ENCODE peak calls at places on chromosomes 12 and 14, in five cellular contexts. M is astrocyte of the spinal cord, R is heart right ventricle, F is fibroblast of pulmonary artery, G is lower lobe of right lung. L is an unnamed sample.

GRCh38 chr12:106089935-106090334 is 48.8 kb downstream of the NUAK1 start:
- DNase-seq in G (no peak), R (no peak), F (no peak), M (no peak), L (no peak)

GRCh38 chr12:123151679-123152454 is 977 bp upstream of the PITPNM2 start:
- DNase-seq in M (no peak), R (no peak), G (no peak), F (no peak), L (no peak)

GRCh38 chr12:1936406-1937320 is 18.2 kb upstream of the CACNA2D4 start:
- DNase-seq in F (peak), M (peak), R (peak), G (peak), L (peak)

GRCh38 chr14:94354638-94355185 is 31.6 kb upstream of the SERPINA6 start:
- DNase-seq in M (no peak), G (no peak), R (no peak), F (no peak), L (no peak)

GRCh38 chr14:62126885-62127478 is 364.8 kb downstream of the SNAPC1 start:
- DNase-seq in M (peak), G (no peak), R (peak), F (peak), L (peak)

GRCh38 chr12:123142948-123143752 is 7.7 kb downstream of the PITPNM2 start:
- DNase-seq in M (peak), F (no peak), R (no peak), G (peak), L (no peak)

GRCh38 chr14:73049428-73049827 is 8.9 kb upstream of the RBM25 start:
- DNase-seq in G (no peak), F (no peak), R (no peak), M (no peak), L (no peak)

GRCh38 chr14:67722293-67722692 is 20.6 kb downstream of the RDH12 start:
- DNase-seq in R (peak), F (peak), M (peak), G (no peak), L (peak)

GRCh38 chr14:101835166-101835557 is 73.7 kb downstream of the PPP2R5C start:
- DNase-seq in G (no peak), R (no peak), F (no peak), M (no peak), L (no peak)

GRCh38 chr12:10559241-10559640 is 53.6 kb downstream of the EIF2S3B start:
- DNase-seq in M (no peak), R (no peak), F (no peak), G (no peak), L (no peak)

GRCh38 chr12:49330631-49331359 is 6.2 kb downstream of the C1QL4 start:
- DNase-seq in F (no peak), G (no peak), R (no peak), M (no peak), L (no peak)

GRCh38 chr12:26298785-26299621 is 103.6 kb downstream of the SSPN start:
- DNase-seq in F (peak), G (no peak), R (peak), M (peak), L (peak)

GRCh38 chr12:31232361-31232965 is 93.5 kb downstream of the SINHCAF start:
- DNase-seq in M (no peak), R (no peak), G (no peak), F (no peak), L (no peak)

GRCh38 chr14:28975084-28975483 is 208.5 kb downstream of the FOXG1 start:
- DNase-seq in G (no peak), M (no peak), R (no peak), F (no peak), L (no peak)

GRCh38 chr12:14356147-14356546 is 9.3 kb upstream of the ATF7IP start:
- DNase-seq in G (no peak), F (no peak), R (no peak), M (no peak), L (no peak)

GRCh38 chr12:105487961-105488360 is 157.5 kb downstream of the C12orf75 start:
- DNase-seq in F (peak), G (no peak), R (no peak), M (no peak), L (no peak)

GRCh38 chr12:92055877-92056276 is 89.8 kb downstream of the BTG1 start:
- DNase-seq in R (no peak), G (no peak), F (no peak), M (no peak), L (no peak)

GRCh38 chr14:24289649-24290283 is 9.8 kb downstream of the DHRS1 start:
- DNase-seq in M (no peak), F (no peak), R (no peak), G (no peak), L (no peak)

GRCh38 chr14:50062438-50063039 is 53.8 kb downstream of the VCPKMT start:
- DNase-seq in F (peak), G (no peak), M (peak), R (no peak), L (no peak)

GRCh38 chr12:123269395-123269892 is 2.2 kb downstream of the CDK2AP1 start:
- DNase-seq in F (peak), R (peak), M (peak), G (peak), L (peak)

GRCh38 chr14:88255798-88256197 is 67.3 kb downstream of the KCNK10 start:
- DNase-seq in G (no peak), F (no peak), M (no peak), R (no peak), L (no peak)

GRCh38 chr14:104096751-104097700 is 11.5 kb downstream of the ASPG start:
- DNase-seq in M (no peak), F (no peak), G (peak), R (no peak), L (no peak)

GRCh38 chr12:95445884-95446482 is 28.0 kb upstream of the METAP2 start:
- DNase-seq in M (no peak), R (no peak), G (no peak), F (no peak), L (no peak)

GRCh38 chr12:102480401-102480800 is at the start of gene IGF1:
- DNase-seq in M (peak), R (no peak), G (no peak), F (peak), L (peak)

GRCh38 chr14:45181329-45181728 is 45.6 kb downstream of the FANCM start:
- DNase-seq in F (peak), R (no peak), M (peak), G (no peak), L (no peak)

GRCh38 chr14:105879867-105880561 is 353.6 kb downstream of the TMEM121 start:
- DNase-seq in M (no peak), F (no peak), R (no peak), G (peak), L (no peak)

GRCh38 chr14:100899841-100900771 is 3.4 kb downstream of the RTL1 start:
- DNase-seq in R (peak), G (peak), M (no peak), F (no peak), L (no peak)

GRCh38 chr14:75880512-75880911 is 101.3 kb downstream of the TGFB3 start:
- DNase-seq in F (no peak), R (no peak), M (no peak), G (no peak), L (no peak)

GRCh38 chr14:70803321-70804110 is 5.8 kb downstream of the MAP3K9 start:
- DNase-seq in R (no peak), F (no peak), M (no peak), G (no peak), L (no peak)

GRCh38 chr12:68899251-68899771 is 33.7 kb downstream of the CPM start:
- DNase-seq in G (peak), M (peak), R (peak), F (peak), L (peak)
- TF ChIP-seq CTCF in G (peak), M (peak), R (no peak), F (peak), L (peak)

DNA sequence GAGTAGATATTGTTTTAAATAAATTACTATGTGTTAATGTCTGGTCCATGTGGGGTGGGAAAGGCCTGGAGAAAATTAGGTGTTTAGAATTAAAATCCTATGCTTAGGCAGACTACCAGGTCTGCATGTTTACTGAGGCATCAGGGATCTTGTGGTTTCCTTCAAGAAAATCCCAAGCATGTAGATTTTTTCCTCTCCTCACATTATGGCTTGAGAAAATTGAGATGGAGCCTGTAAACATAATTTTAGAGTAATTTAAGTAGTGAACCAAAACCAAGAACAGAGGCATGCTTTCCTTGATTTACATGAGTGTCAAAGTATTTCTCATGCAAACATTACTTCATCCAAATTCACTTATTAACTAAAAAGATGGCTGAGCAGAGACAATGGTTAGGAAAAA is 823.7 kb downstream of the AACS start:
- DNase-seq in G (no peak), R (no peak), M (peak), F (no peak), L (peak)
- TF ChIP-seq CTCF in G (no peak), R (no peak), M (no peak), F (no peak), L (no peak)

DNA sequence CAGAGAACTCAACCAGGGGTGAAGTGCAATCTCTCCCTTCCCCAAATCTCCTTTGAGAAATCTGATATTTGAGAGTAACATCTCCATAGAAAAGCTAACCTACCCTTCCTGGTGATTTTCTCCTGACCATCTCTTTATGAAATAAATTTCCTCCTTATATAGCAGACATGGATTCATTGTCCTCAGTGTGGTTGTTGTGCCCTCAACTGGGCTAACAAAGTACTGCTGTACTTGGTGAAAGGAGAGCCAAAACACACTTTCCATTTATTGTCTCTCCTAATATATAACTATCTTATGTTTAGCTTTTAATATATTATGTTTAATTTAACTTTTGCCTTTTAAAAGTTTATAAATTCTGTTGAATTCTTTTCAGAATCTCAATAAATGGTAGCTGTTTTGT is 65.1 kb upstream of the SLCO1B1 start:
- DNase-seq in G (no peak), R (no peak), F (peak), M (peak), L (peak)
- TF ChIP-seq CTCF in G (peak), R (peak), F (peak), M (peak), L (peak)

GRCh38 chr14:34056081-34056480 is 105.2 kb upstream of the EGLN3 start:
- DNase-seq in M (no peak), G (no peak), R (no peak), F (no peak), L (no peak)

GRCh38 chr14:34055545-34055944 is 104.7 kb upstream of the EGLN3 start:
- DNase-seq in F (no peak), R (no peak), G (no peak), M (no peak), L (no peak)

GRCh38 chr14:34051966-34052657 is 101.2 kb upstream of the EGLN3 start:
- DNase-seq in G (no peak), F (peak), R (no peak), M (peak), L (peak)

GRCh38 chr14:34052658-34053014 is 101.8 kb upstream of the EGLN3 start:
- DNase-seq in M (peak), F (peak), R (no peak), G (no peak), L (peak)

GRCh38 chr14:34053666-34054065 is 102.8 kb upstream of the EGLN3 start:
- DNase-seq in R (peak), G (no peak), F (peak), M (no peak), L (no peak)
- TF ChIP-seq CTCF in R (peak), G (no peak), F (peak), M (no peak), L (no peak)

GRCh38 chr12:63752283-63752682 is 27.4 kb upstream of the RXYLT1 start:
- DNase-seq in F (no peak), G (no peak), M (no peak), R (no peak), L (no peak)

DNA sequence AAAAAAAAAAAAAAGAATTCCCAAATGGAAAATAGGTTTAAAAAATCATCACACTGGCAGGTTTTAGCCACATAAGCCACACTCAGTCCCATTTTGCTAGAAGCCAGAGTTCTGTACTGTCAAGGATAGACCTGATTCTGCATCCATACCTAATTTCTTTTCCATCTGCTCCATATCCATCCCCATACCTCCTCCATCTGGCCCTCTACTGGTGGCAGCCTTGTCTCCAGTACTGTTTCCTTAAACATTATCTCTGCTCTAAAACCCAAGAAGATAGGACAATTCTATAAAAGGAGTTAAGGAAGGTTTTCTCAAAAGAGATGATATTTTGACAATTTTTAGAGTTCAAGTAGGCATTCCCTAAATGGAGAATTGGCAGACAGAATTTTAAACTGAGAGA is 26.0 kb upstream of the RXYLT1 start:
- DNase-seq in G (no peak), M (no peak), R (no peak), F (no peak), L (no peak)
- TF ChIP-seq CTCF in G (no peak), M (peak), R (no peak), F (peak), L (peak)

GRCh38 chr12:6444031-6444430 is 724 bp upstream of the CD27 start:
- DNase-seq in F (no peak), R (no peak), G (no peak), M (no peak), L (no peak)
- TF ChIP-seq CTCF in F (no peak), R (no peak), G (no peak), M (no peak), L (no peak)

GRCh38 chr12:128820723-128821432 is 2.9 kb downstream of the SLC15A4 start:
- DNase-seq in R (peak), M (no peak), G (peak), F (no peak), L (no peak)

GRCh38 chr12:128823216-128823915 is 392 bp downstream of the SLC15A4 start:
- DNase-seq in M (no peak), F (no peak), R (no peak), G (peak), L (no peak)

GRCh38 chr12:128825845-128826244 is 2.1 kb upstream of the SLC15A4 start:
- DNase-seq in R (no peak), F (no peak), G (no peak), M (no peak), L (no peak)

GRCh38 chr12:128827724-128828123 is 4.0 kb upstream of the SLC15A4 start:
- DNase-seq in R (no peak), M (no peak), F (no peak), G (no peak), L (no peak)

GRCh38 chr12:128823916-128824839 is at the start of gene SLC15A4:
- DNase-seq in R (peak), G (peak), F (peak), M (peak), L (peak)
- TF ChIP-seq CTCF in R (no peak), G (peak), F (peak), M (peak), L (peak)

GRCh38 chr14:58151701-58152568 is at the start of gene ARMH4:
- DNase-seq in G (peak), F (peak), R (peak), M (peak), L (peak)
- TF ChIP-seq CTCF in G (peak), F (no peak), R (peak), M (no peak), L (no peak)

GRCh38 chr12:113098428-113099028 is 37.0 kb downstream of the RASAL1 start:
- DNase-seq in F (peak), R (peak), G (peak), M (peak), L (peak)
- TF ChIP-seq CTCF in F (peak), R (peak), G (peak), M (peak), L (peak)